ENCODE peak calls at places on chromosomes 13 and 19, in eight cellular contexts. E is breast epithelium; P is esophagus muscularis mucosa; R is adrenal gland; O is IMR-90; S is HEK293T; V is effector memory CD4-positive, alpha-beta T cell; X is neural progenitor cell. I is an unnamed sample.

GRCh38 chr13:99218545-99218944 is 17.9 kb downstream of the UBAC2 start:
- DNase-seq in E (no peak), P (peak; percentile 55), R (peak; percentile 71), O (peak; percentile 31), S (no peak), V (no peak), X (peak; percentile 21), I (no peak)

GRCh38 chr19:49094505-49095482 is 9.5 kb downstream of the SNRNP70 start:
- DNase-seq in E (no peak), P (no peak), R (peak; percentile 38), O (no peak), S (no peak), V (no peak), X (no peak), I (no peak)

GRCh38 chr13:112060431-112060830 is 6.5 kb upstream of the SOX1 start:
- DNase-seq in E (no peak), P (no peak), R (no peak), O (no peak), S (no peak), V (no peak), X (no peak), I (no peak)

GRCh38 chr19:3262362-3262761 is 37.9 kb downstream of the CELF5 start:
- DNase-seq in E (no peak), P (no peak), R (no peak), O (no peak), S (no peak), V (no peak), X (no peak), I (no peak)

GRCh38 chr19:45146251-45146650 is 14.5 kb downstream of the NKPD1 start:
- DNase-seq in E (no peak), P (no peak), R (no peak), O (no peak), S (no peak), V (no peak), X (no peak), I (no peak)

GRCh38 chr13:91155512-91156114 is 191.9 kb upstream of the MIR17HG start:
- DNase-seq in E (no peak), P (no peak), R (no peak), O (no peak), S (no peak), V (no peak), X (no peak), I (no peak)

GRCh38 chr19:55484571-55485438 is at the start of gene NAT14:
- DNase-seq in E (no peak), P (no peak), R (peak; percentile 58), O (peak; percentile 48), S (peak; percentile 91), V (peak; percentile 50), X (peak; percentile 95), I (peak; percentile 85)

GRCh38 chr19:15631817-15632216 is 8.9 kb upstream of the CYP4F3 start:
- DNase-seq in E (no peak), P (no peak), R (no peak), O (no peak), S (peak; percentile 62), V (no peak), X (peak; percentile 6), I (no peak)

GRCh38 chr13:75544681-75545333 is 4.8 kb upstream of the UCHL3 start:
- DNase-seq in E (peak; percentile 22), P (no peak), R (peak; percentile 38), O (peak; percentile 90), S (no peak), V (no peak), X (no peak), I (no peak)

GRCh38 chr19:8510589-8511115 is 3.3 kb downstream of the ZNF414 start:
- DNase-seq in E (no peak), P (no peak), R (no peak), O (no peak), S (no peak), V (no peak), X (no peak), I (no peak)

GRCh38 chr19:34350161-34350561 is 14.8 kb upstream of the GPI start:
- DNase-seq in E (no peak), P (no peak), R (no peak), O (peak; percentile 43), S (no peak), V (peak; percentile 66), X (no peak), I (no peak)

GRCh38 chr19:46000497-46001246 is 5.4 kb downstream of the CCDC61 start:
- DNase-seq in E (peak; percentile 53), P (no peak), R (peak; percentile 41), O (no peak), S (peak; percentile 82), V (peak; percentile 68), X (peak; percentile 79), I (no peak)

GRCh38 chr13:89401209-89401810 is 1730.1 kb downstream of the SLITRK5 start:
- DNase-seq in E (no peak), P (no peak), R (no peak), O (peak; percentile 73), S (no peak), V (no peak), X (no peak), I (no peak)

GRCh38 chr13:41587490-41587889 is 130.1 kb downstream of the RGCC start:
- DNase-seq in E (no peak), P (no peak), R (no peak), O (no peak), S (peak; percentile 12), V (peak; percentile 0), X (peak; percentile 24), I (no peak)

GRCh38 chr19:19540707-19541515 is 2.8 kb downstream of the CILP2 start:
- DNase-seq in E (peak; percentile 48), P (no peak), R (no peak), O (no peak), S (peak; percentile 93), V (peak; percentile 63), X (peak; percentile 76), I (peak; percentile 70)

GRCh38 chr13:36282818-36283432 is 14.7 kb downstream of the CCDC169 start:
- DNase-seq in E (no peak), P (no peak), R (no peak), O (peak; percentile 57), S (peak; percentile 30), V (no peak), X (peak; percentile 41), I (no peak)

GRCh38 chr19:3121396-3121795 is 14.4 kb upstream of the GNA15 start:
- DNase-seq in E (no peak), P (no peak), R (no peak), O (no peak), S (no peak), V (no peak), X (no peak), I (no peak)

GRCh38 chr13:110047511-110047910 is 259.4 kb downstream of the COL4A1 start:
- DNase-seq in E (no peak), P (no peak), R (peak; percentile 49), O (peak; percentile 91), S (no peak), V (no peak), X (no peak), I (peak; percentile 38)

GRCh38 chr19:47444388-47444821 is 25.1 kb upstream of the MEIS3 start:
- DNase-seq in E (no peak), P (no peak), R (no peak), O (no peak), S (no peak), V (no peak), X (peak; percentile 80), I (no peak)

GRCh38 chr19:43778651-43779050 is 2.1 kb downstream of the KCNN4 start:
- DNase-seq in E (no peak), P (no peak), R (no peak), O (no peak), S (no peak), V (no peak), X (no peak), I (no peak)

GRCh38 chr13:99909836-99910619 is 61.5 kb downstream of the ZIC5 start:
- DNase-seq in E (no peak), P (no peak), R (peak; percentile 23), O (no peak), S (no peak), V (no peak), X (no peak), I (no peak)

GRCh38 chr19:13408889-13409518 is 97.3 kb downstream of the CACNA1A start:
- DNase-seq in E (no peak), P (no peak), R (no peak), O (no peak), S (no peak), V (no peak), X (peak; percentile 60), I (no peak)

GRCh38 chr13:101709952-101710351 is 257.5 kb downstream of the ITGBL1 start:
- DNase-seq in E (no peak), P (no peak), R (no peak), O (no peak), S (no peak), V (no peak), X (no peak), I (no peak)

GRCh38 chr13:89199138-89199537 is 1528.0 kb downstream of the SLITRK5 start:
- DNase-seq in E (no peak), P (no peak), R (no peak), O (no peak), S (no peak), V (no peak), X (no peak), I (no peak)